ENCODE peak calls at places on chromosome 11, in eight cellular contexts. One of them, this sample, is unnamed.
A peak's percentile ranks its signal among the peaks of the same experiment; 100 is the strongest.

GRCh38 chr11:65574963-65575567 is 788 bp upstream of the EHBP1L1 start:
- DNase-seq in stimulated activated CD4-positive, alpha-beta T cell treated with anti-CD3 and anti-CD28 coated beads, TNF-alpha, amount 100 ng/mL, for 1 hour: no peak
- DNase-seq in HTR-8/SVneo: no peak
- DNase-seq in WTC11: no peak
- DNase-seq in colonic mucosa: peak; percentile 73
- DNase-seq in stimulated activated naive CD8-positive, alpha-beta T cell treated with anti-CD3 and anti-CD28 coated beads, Interleukin-15, amount 100 ng/mL, for 72 hours: no peak
- DNase-seq in RWPE1: no peak
- DNase-seq in activated T-cell treated with anti-CD3 and anti-CD28 coated beads for 1 hour: no peak
- DNase-seq in this sample: no peak

GRCh38 chr11:10366568-10367331 is 61.9 kb downstream of the ADM start:
- DNase-seq in stimulated activated CD4-positive, alpha-beta T cell treated with anti-CD3 and anti-CD28 coated beads, TNF-alpha, amount 100 ng/mL, for 1 hour: peak; percentile 28
- DNase-seq in colonic mucosa: peak; percentile 86
- DNase-seq in activated T-cell treated with anti-CD3 and anti-CD28 coated beads for 1 hour: peak; percentile 30
- DNase-seq in RWPE1: peak; percentile 73
- DNase-seq in stimulated activated naive CD8-positive, alpha-beta T cell treated with anti-CD3 and anti-CD28 coated beads, Interleukin-15, amount 100 ng/mL, for 72 hours: peak; percentile 66
- DNase-seq in WTC11: peak; percentile 90
- DNase-seq in HTR-8/SVneo: peak; percentile 87
- DNase-seq in this sample: peak; percentile 81

GRCh38 chr11:2684581-2684980 is 15.2 kb downstream of the KCNQ1OT1 start:
- DNase-seq in stimulated activated CD4-positive, alpha-beta T cell treated with anti-CD3 and anti-CD28 coated beads, TNF-alpha, amount 100 ng/mL, for 1 hour: no peak
- DNase-seq in stimulated activated naive CD8-positive, alpha-beta T cell treated with anti-CD3 and anti-CD28 coated beads, Interleukin-15, amount 100 ng/mL, for 72 hours: no peak
- DNase-seq in HTR-8/SVneo: no peak
- DNase-seq in RWPE1: no peak
- DNase-seq in WTC11: peak; percentile 10
- DNase-seq in activated T-cell treated with anti-CD3 and anti-CD28 coated beads for 1 hour: no peak
- DNase-seq in colonic mucosa: no peak
- DNase-seq in this sample: no peak

GRCh38 chr11:60842688-60843605 is 1.0 kb downstream of the CCDC86 start:
- DNase-seq in RWPE1: no peak
- DNase-seq in HTR-8/SVneo: no peak
- DNase-seq in activated T-cell treated with anti-CD3 and anti-CD28 coated beads for 1 hour: no peak
- DNase-seq in stimulated activated CD4-positive, alpha-beta T cell treated with anti-CD3 and anti-CD28 coated beads, TNF-alpha, amount 100 ng/mL, for 1 hour: no peak
- DNase-seq in stimulated activated naive CD8-positive, alpha-beta T cell treated with anti-CD3 and anti-CD28 coated beads, Interleukin-15, amount 100 ng/mL, for 72 hours: no peak
- DNase-seq in WTC11: no peak
- DNase-seq in colonic mucosa: peak; percentile 37
- DNase-seq in this sample: no peak

GRCh38 chr11:608751-609354 is 6.9 kb downstream of the IRF7 start:
- DNase-seq in stimulated activated CD4-positive, alpha-beta T cell treated with anti-CD3 and anti-CD28 coated beads, TNF-alpha, amount 100 ng/mL, for 1 hour: no peak
- DNase-seq in RWPE1: no peak
- DNase-seq in WTC11: no peak
- DNase-seq in stimulated activated naive CD8-positive, alpha-beta T cell treated with anti-CD3 and anti-CD28 coated beads, Interleukin-15, amount 100 ng/mL, for 72 hours: no peak
- DNase-seq in activated T-cell treated with anti-CD3 and anti-CD28 coated beads for 1 hour: no peak
- DNase-seq in colonic mucosa: no peak
- DNase-seq in HTR-8/SVneo: no peak
- DNase-seq in this sample: no peak

GRCh38 chr11:56714206-56714605 is 15.3 kb downstream of the OR9G1 start:
- DNase-seq in WTC11: no peak
- DNase-seq in HTR-8/SVneo: no peak
- DNase-seq in stimulated activated CD4-positive, alpha-beta T cell treated with anti-CD3 and anti-CD28 coated beads, TNF-alpha, amount 100 ng/mL, for 1 hour: no peak
- DNase-seq in colonic mucosa: no peak
- DNase-seq in stimulated activated naive CD8-positive, alpha-beta T cell treated with anti-CD3 and anti-CD28 coated beads, Interleukin-15, amount 100 ng/mL, for 72 hours: no peak
- DNase-seq in activated T-cell treated with anti-CD3 and anti-CD28 coated beads for 1 hour: no peak
- DNase-seq in RWPE1: no peak
- DNase-seq in this sample: no peak

GRCh38 chr11:47857485-47858168 is 9.5 kb upstream of the NUP160 start:
- DNase-seq in stimulated activated naive CD8-positive, alpha-beta T cell treated with anti-CD3 and anti-CD28 coated beads, Interleukin-15, amount 100 ng/mL, for 72 hours: no peak
- DNase-seq in stimulated activated CD4-positive, alpha-beta T cell treated with anti-CD3 and anti-CD28 coated beads, TNF-alpha, amount 100 ng/mL, for 1 hour: no peak
- DNase-seq in WTC11: no peak
- DNase-seq in HTR-8/SVneo: no peak
- DNase-seq in colonic mucosa: no peak
- DNase-seq in activated T-cell treated with anti-CD3 and anti-CD28 coated beads for 1 hour: no peak
- DNase-seq in RWPE1: no peak
- DNase-seq in this sample: no peak

GRCh38 chr11:44310456-44311272 is 725 bp upstream of the ALX4 start:
- DNase-seq in activated T-cell treated with anti-CD3 and anti-CD28 coated beads for 1 hour: no peak
- DNase-seq in HTR-8/SVneo: no peak
- DNase-seq in colonic mucosa: no peak
- DNase-seq in WTC11: peak; percentile 78
- DNase-seq in stimulated activated naive CD8-positive, alpha-beta T cell treated with anti-CD3 and anti-CD28 coated beads, Interleukin-15, amount 100 ng/mL, for 72 hours: no peak
- DNase-seq in RWPE1: no peak
- DNase-seq in stimulated activated CD4-positive, alpha-beta T cell treated with anti-CD3 and anti-CD28 coated beads, TNF-alpha, amount 100 ng/mL, for 1 hour: no peak
- DNase-seq in this sample: no peak

GRCh38 chr11:69684651-69685050 is 9.5 kb upstream of the LTO1 start:
- DNase-seq in activated T-cell treated with anti-CD3 and anti-CD28 coated beads for 1 hour: no peak
- DNase-seq in stimulated activated CD4-positive, alpha-beta T cell treated with anti-CD3 and anti-CD28 coated beads, TNF-alpha, amount 100 ng/mL, for 1 hour: no peak
- DNase-seq in WTC11: no peak
- DNase-seq in HTR-8/SVneo: no peak
- DNase-seq in colonic mucosa: no peak
- DNase-seq in stimulated activated naive CD8-positive, alpha-beta T cell treated with anti-CD3 and anti-CD28 coated beads, Interleukin-15, amount 100 ng/mL, for 72 hours: no peak
- DNase-seq in RWPE1: no peak
- DNase-seq in this sample: no peak

GRCh38 chr11:20671856-20672546 is 2.6 kb downstream of the NELL1 start:
- DNase-seq in RWPE1: no peak
- DNase-seq in stimulated activated CD4-positive, alpha-beta T cell treated with anti-CD3 and anti-CD28 coated beads, TNF-alpha, amount 100 ng/mL, for 1 hour: no peak
- DNase-seq in activated T-cell treated with anti-CD3 and anti-CD28 coated beads for 1 hour: no peak
- DNase-seq in HTR-8/SVneo: no peak
- DNase-seq in colonic mucosa: no peak
- DNase-seq in stimulated activated naive CD8-positive, alpha-beta T cell treated with anti-CD3 and anti-CD28 coated beads, Interleukin-15, amount 100 ng/mL, for 72 hours: no peak
- DNase-seq in WTC11: no peak
- DNase-seq in this sample: no peak

GRCh38 chr11:79919340-79919739 is 478.5 kb upstream of the TENM4 start:
- DNase-seq in WTC11: no peak
- DNase-seq in HTR-8/SVneo: no peak
- DNase-seq in RWPE1: no peak
- DNase-seq in stimulated activated naive CD8-positive, alpha-beta T cell treated with anti-CD3 and anti-CD28 coated beads, Interleukin-15, amount 100 ng/mL, for 72 hours: no peak
- DNase-seq in activated T-cell treated with anti-CD3 and anti-CD28 coated beads for 1 hour: no peak
- DNase-seq in colonic mucosa: peak; percentile 24
- DNase-seq in stimulated activated CD4-positive, alpha-beta T cell treated with anti-CD3 and anti-CD28 coated beads, TNF-alpha, amount 100 ng/mL, for 1 hour: no peak
- DNase-seq in this sample: no peak

GRCh38 chr11:22491826-22492225 is 133.8 kb downstream of the FANCF start:
- DNase-seq in RWPE1: no peak
- DNase-seq in stimulated activated naive CD8-positive, alpha-beta T cell treated with anti-CD3 and anti-CD28 coated beads, Interleukin-15, amount 100 ng/mL, for 72 hours: no peak
- DNase-seq in colonic mucosa: no peak
- DNase-seq in HTR-8/SVneo: no peak
- DNase-seq in WTC11: peak; percentile 14
- DNase-seq in activated T-cell treated with anti-CD3 and anti-CD28 coated beads for 1 hour: no peak
- DNase-seq in stimulated activated CD4-positive, alpha-beta T cell treated with anti-CD3 and anti-CD28 coated beads, TNF-alpha, amount 100 ng/mL, for 1 hour: no peak
- DNase-seq in this sample: peak; percentile 58

GRCh38 chr11:19829109-19829790 is 116.6 kb downstream of the NAV2 start:
- DNase-seq in activated T-cell treated with anti-CD3 and anti-CD28 coated beads for 1 hour: no peak
- DNase-seq in WTC11: no peak
- DNase-seq in HTR-8/SVneo: no peak
- DNase-seq in colonic mucosa: peak; percentile 50
- DNase-seq in stimulated activated CD4-positive, alpha-beta T cell treated with anti-CD3 and anti-CD28 coated beads, TNF-alpha, amount 100 ng/mL, for 1 hour: no peak
- DNase-seq in RWPE1: peak; percentile 31
- DNase-seq in stimulated activated naive CD8-positive, alpha-beta T cell treated with anti-CD3 and anti-CD28 coated beads, Interleukin-15, amount 100 ng/mL, for 72 hours: no peak
- DNase-seq in this sample: no peak

GRCh38 chr11:87454246-87454645 is 416.5 kb downstream of the TMEM135 start:
- DNase-seq in RWPE1: no peak
- DNase-seq in activated T-cell treated with anti-CD3 and anti-CD28 coated beads for 1 hour: no peak
- DNase-seq in colonic mucosa: no peak
- DNase-seq in WTC11: no peak
- DNase-seq in stimulated activated naive CD8-positive, alpha-beta T cell treated with anti-CD3 and anti-CD28 coated beads, Interleukin-15, amount 100 ng/mL, for 72 hours: no peak
- DNase-seq in HTR-8/SVneo: no peak
- DNase-seq in stimulated activated CD4-positive, alpha-beta T cell treated with anti-CD3 and anti-CD28 coated beads, TNF-alpha, amount 100 ng/mL, for 1 hour: no peak
- DNase-seq in this sample: no peak

This sample was measured in GM03348.